ENCODE peak calls at places on chromosomes 6 and 20, in five cellular contexts. W, C, X, N and J are unnamed samples.

GRCh38 chr20:46237736-46238135 is 70.6 kb downstream of the CDH22 start:
- DNase-seq in X (no peak), N (no peak), C (no peak), W (no peak), J (no peak)

GRCh38 chr6:108623995-108624394 is 63.3 kb downstream of the FOXO3 start:
- DNase-seq in C (no peak), N (no peak), X (no peak), W (no peak), J (no peak)

GRCh38 chr6:69936674-69937363 is 70.5 kb downstream of the COL19A1 start:
- DNase-seq in W (no peak), X (peak; percentile 58), N (no peak), C (no peak), J (peak; percentile 39)

GRCh38 chr20:50689864-50690263 is 1.5 kb downstream of the RIPOR3 start:
- DNase-seq in W (no peak), N (no peak), C (no peak), X (peak; percentile 49), J (no peak)

GRCh38 chr20:44594730-44595129 is 12.4 kb downstream of the PKIG start:
- DNase-seq in N (no peak), W (peak; percentile 96), C (no peak), X (peak; percentile 78), J (no peak)

GRCh38 chr6:113627480-113627879 is 229.7 kb upstream of the MARCKS start:
- DNase-seq in N (no peak), X (no peak), C (no peak), W (no peak), J (no peak)

GRCh38 chr6:130050230-130050629 is 31.8 kb downstream of the L3MBTL3 start:
- DNase-seq in C (peak; percentile 15), N (no peak), W (peak; percentile 67), X (peak; percentile 24), J (no peak)

GRCh38 chr20:36439040-36439730 is 102.1 kb upstream of the MYL9 start:
- DNase-seq in W (peak; percentile 43), C (peak; percentile 22), X (peak; percentile 46), N (peak; percentile 67), J (no peak)

GRCh38 chr6:43900560-43901329 is 130.7 kb downstream of the VEGFA start:
- DNase-seq in X (no peak), N (no peak), W (no peak), C (no peak), J (no peak)

GRCh38 chr20:32450484-32451061 is 92.4 kb downstream of the ASXL1 start:
- DNase-seq in C (no peak), W (no peak), X (no peak), N (no peak), J (no peak)

GRCh38 chr6:25889877-25890853 is 16.1 kb upstream of the SLC17A3 start:
- DNase-seq in N (peak; percentile 8), C (no peak), X (peak; percentile 32), W (peak; percentile 17), J (peak; percentile 30)

GRCh38 chr20:54481442-54481841 is 6.0 kb downstream of the DOK5 start:
- DNase-seq in W (no peak), C (no peak), N (no peak), X (no peak), J (no peak)

GRCh38 chr20:54476336-54476928 is 1.0 kb downstream of the DOK5 start:
- DNase-seq in N (no peak), X (no peak), C (no peak), W (no peak), J (no peak)

GRCh38 chr20:54477134-54477533 is 1.7 kb downstream of the DOK5 start:
- DNase-seq in X (no peak), W (no peak), N (no peak), C (peak; percentile 74), J (no peak)

GRCh38 chr20:54477556-54477955 is 2.2 kb downstream of the DOK5 start:
- DNase-seq in W (peak; percentile 18), C (peak; percentile 34), X (peak; percentile 7), N (no peak), J (no peak)

GRCh38 chr20:54479138-54479906 is 3.9 kb downstream of the DOK5 start:
- DNase-seq in N (no peak), X (no peak), W (peak; percentile 11), C (no peak), J (no peak)
- TF ChIP-seq CTCF in N (no peak), X (peak; percentile 18), W (peak; percentile 14), C (peak; percentile 57), J (peak; percentile 42)

DNA sequence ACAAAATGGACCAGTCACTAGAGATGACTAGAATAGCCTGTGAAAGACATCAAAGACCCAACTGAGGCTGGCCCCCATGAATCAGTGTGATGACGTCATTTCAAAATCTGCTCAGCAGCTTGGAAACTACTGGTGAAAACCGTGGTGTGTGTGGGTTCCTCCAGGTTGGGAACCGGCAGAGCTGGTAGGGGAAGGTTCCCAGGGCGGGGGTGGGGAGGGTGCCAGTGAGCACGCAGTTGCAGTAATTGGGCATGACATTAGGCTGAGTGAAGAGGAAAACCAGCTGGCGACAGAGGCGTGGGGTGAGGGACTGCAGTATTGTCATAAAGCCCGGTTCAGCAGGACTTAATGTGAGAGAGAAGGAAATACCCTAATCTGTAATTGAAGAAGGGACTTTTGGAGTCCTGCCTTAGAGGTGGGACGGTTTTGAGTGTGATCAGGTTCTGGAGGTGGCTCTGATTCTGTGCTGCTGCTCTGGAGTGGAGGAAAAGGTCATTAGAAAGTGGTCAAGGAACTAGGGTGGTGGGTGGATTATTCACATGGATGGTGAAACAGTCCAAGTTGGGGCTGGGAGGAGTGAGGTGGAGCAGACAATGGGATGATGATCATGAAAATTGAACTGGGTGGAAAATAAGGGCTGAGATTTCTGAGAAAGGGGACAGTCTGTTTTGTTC is 52.0 kb upstream of the MTHFD1L start:
- DNase-seq in X (peak; percentile 56), W (peak; percentile 83), N (peak; percentile 8), C (no peak), J (no peak)
- H3K4me3 ChIP-seq in X (no peak overlapping the region), W (no peak overlapping the region), N (no peak overlapping the region), C (no peak overlapping the region), J (no peak overlapping the region)

DNA sequence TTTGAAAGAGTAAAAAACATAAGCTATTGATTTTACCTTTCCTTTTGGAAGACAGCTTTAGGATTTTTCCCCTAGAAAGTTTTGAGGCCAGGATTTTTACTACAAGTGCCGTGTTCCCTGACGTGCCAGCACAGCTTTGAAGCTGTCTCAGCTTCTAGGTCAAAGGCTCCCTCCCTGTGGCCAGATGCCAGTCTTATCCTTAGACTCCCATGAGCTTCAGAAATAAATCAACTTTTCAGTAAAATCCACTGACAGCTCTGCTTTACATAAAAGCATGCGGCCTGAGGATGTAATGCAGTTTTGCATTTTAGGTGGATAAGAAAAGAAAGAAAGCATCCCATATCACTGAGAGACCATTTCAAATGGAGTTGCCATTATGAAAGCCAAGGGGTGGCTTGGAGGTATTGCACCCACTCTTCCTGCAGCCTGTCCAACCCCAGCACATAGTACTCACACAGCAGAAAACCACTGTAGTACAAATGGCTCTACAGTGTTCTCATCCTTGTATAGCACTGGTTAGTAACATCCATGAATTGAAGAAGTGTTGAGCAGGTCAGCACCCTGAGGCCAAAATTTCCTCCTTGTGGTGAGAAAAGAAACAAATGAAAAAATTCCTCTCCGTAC is 15.2 kb upstream of the ATXN1 start:
- DNase-seq in C (no peak), W (no peak), X (no peak), N (no peak), J (no peak)
- TF ChIP-seq CTCF in C (peak; percentile 26), W (no peak), X (peak; percentile 13), N (no peak), J (no peak)

GRCh38 chr6:157240960-157241311 is 82.4 kb downstream of the TMEM242 start:
- DNase-seq in C (no peak), X (no peak), W (no peak), N (no peak), J (no peak)
- H3K4me3 ChIP-seq in C (no peak overlapping the region), X (no peak overlapping the region), W (no peak overlapping the region), N (no peak overlapping the region), J (no peak overlapping the region)

GRCh38 chr6:34196833-34197195 is 39.9 kb upstream of the HMGA1 start:
- DNase-seq in X (no peak), C (no peak), N (no peak), W (no peak), J (no peak)

GRCh38 chr6:34190504-34191122 is 44.7 kb upstream of the GRM4 start:
- DNase-seq in C (no peak), X (no peak), N (no peak), W (no peak), J (no peak)

GRCh38 chr6:34195726-34196115 is 41.0 kb upstream of the HMGA1 start:
- DNase-seq in C (no peak), N (no peak), X (no peak), W (no peak), J (no peak)

GRCh38 chr6:34196116-34196832 is 40.4 kb upstream of the HMGA1 start:
- DNase-seq in W (peak; percentile 62), N (peak; percentile 96), C (peak; percentile 20), X (peak; percentile 67), J (peak; percentile 33)

DNA sequence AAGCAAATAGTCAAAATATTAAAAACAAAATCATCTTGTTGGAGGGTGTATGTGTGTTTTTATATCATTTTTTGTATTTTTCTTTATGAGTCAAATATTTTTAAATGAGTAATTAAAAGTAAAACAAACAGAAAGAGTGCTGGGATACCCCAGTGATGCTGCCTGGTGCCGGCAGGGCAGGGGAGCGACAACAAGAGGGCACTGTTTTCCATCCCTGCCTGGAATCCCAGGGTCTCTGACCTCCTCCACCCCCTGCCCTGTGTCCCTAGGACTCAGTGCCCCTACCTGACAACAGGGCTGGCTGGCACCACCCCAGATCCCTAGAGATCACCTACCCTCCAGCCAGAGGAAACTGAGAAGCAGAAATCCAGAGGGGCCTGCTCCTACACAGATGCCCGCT is 41.9 kb upstream of the HMGA1 start:
- DNase-seq in X (no peak), W (no peak), C (no peak), N (no peak), J (no peak)
- TF ChIP-seq CTCF in X (no peak), W (peak; percentile 19), C (peak; percentile 19), N (no peak), J (no peak)

DNA sequence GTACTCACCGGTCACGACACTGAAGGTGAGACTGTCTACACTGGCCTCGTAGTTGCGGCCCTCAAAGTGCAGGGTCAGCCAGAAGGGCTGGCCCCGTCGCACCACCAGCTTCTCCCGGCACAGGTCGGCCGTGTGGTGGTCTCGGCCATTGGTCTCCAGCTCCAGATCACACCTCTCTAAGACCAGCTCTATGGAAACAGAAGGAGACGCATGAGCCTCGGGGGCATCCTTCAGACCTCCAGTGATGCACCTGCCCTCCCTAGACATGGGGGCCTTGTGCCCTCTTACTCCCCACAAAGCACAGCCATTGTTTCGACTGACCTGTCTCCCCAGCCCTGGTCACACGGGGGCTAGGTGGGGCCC is 3.7 kb downstream of the TGM2 start:
- DNase-seq in C (no peak), X (no peak), W (no peak), N (no peak), J (no peak)
- H3K4me3 ChIP-seq in C (no peak overlapping the region), X (no peak overlapping the region), W (no peak overlapping the region), N (no peak overlapping the region), J (no peak overlapping the region)